ENCODE peak calls at places on chromosome X, in seven cellular contexts. One of them, this sample, is unnamed. For H3K4me1, the result is how much of the 10 kb centered on the place peaks cover.

GRCh38 chrX:129642641-129643040 is 12.1 kb downstream of the APLN start:
- DNase-seq in A549: no peak
- DNase-seq in upper lobe of right lung: no peak
- DNase-seq in fibroblast of lung: peak
- DNase-seq in right atrium auricular region: no peak
- DNase-seq in ovary: no peak
- DNase-seq in PC-3: no peak
- DNase-seq in this sample: peak

GRCh38 chrX:16585486-16586370 is 64.2 kb upstream of the S100G start:
- DNase-seq in A549: no peak
- DNase-seq in upper lobe of right lung: no peak
- DNase-seq in fibroblast of lung: peak
- DNase-seq in right atrium auricular region: no peak
- DNase-seq in ovary: no peak
- DNase-seq in PC-3: peak
- DNase-seq in this sample: no peak

GRCh38 chrX:129039176-129039575 is 484.1 kb downstream of the SMARCA1 start:
- DNase-seq in A549: no peak
- DNase-seq in upper lobe of right lung: no peak
- DNase-seq in fibroblast of lung: no peak
- DNase-seq in right atrium auricular region: no peak
- DNase-seq in ovary: no peak
- DNase-seq in PC-3: no peak
- DNase-seq in this sample: no peak

GRCh38 chrX:8960809-8961413 is 73.0 kb downstream of the FAM9B start:
- DNase-seq in A549: no peak
- DNase-seq in upper lobe of right lung: no peak
- DNase-seq in fibroblast of lung: peak
- DNase-seq in right atrium auricular region: no peak
- DNase-seq in ovary: no peak
- DNase-seq in PC-3: no peak
- DNase-seq in this sample: peak

GRCh38 chrX:112714357-112714918 is 34.7 kb upstream of the LHFPL1 start:
- DNase-seq in A549: no peak
- DNase-seq in upper lobe of right lung: no peak
- DNase-seq in fibroblast of lung: peak
- DNase-seq in right atrium auricular region: no peak
- DNase-seq in ovary: no peak
- DNase-seq in PC-3: no peak
- DNase-seq in this sample: no peak

GRCh38 chrX:101764538-101764937 is 104.9 kb upstream of the ARMCX2 start:
- DNase-seq in A549: no peak
- DNase-seq in upper lobe of right lung: no peak
- DNase-seq in fibroblast of lung: peak
- DNase-seq in right atrium auricular region: no peak
- DNase-seq in ovary: no peak
- DNase-seq in PC-3: no peak
- DNase-seq in this sample: no peak

GRCh38 chrX:64456828-64457227 is 61.6 kb upstream of the MTMR8 start:
- DNase-seq in A549: no peak
- DNase-seq in upper lobe of right lung: no peak
- DNase-seq in fibroblast of lung: no peak
- DNase-seq in right atrium auricular region: no peak
- DNase-seq in ovary: no peak
- DNase-seq in PC-3: no peak
- DNase-seq in this sample: no peak

GRCh38 chrX:1554469-1555210 is 17.7 kb upstream of the P2RY8 start:
- DNase-seq in A549: no peak
- DNase-seq in upper lobe of right lung: peak
- DNase-seq in fibroblast of lung: no peak
- DNase-seq in right atrium auricular region: peak
- DNase-seq in ovary: no peak
- DNase-seq in PC-3: no peak
- DNase-seq in this sample: no peak

GRCh38 chrX:38409289-38409688 is 56.9 kb downstream of the OTC start:
- DNase-seq in A549: no peak
- DNase-seq in upper lobe of right lung: no peak
- DNase-seq in fibroblast of lung: no peak
- DNase-seq in right atrium auricular region: no peak
- DNase-seq in ovary: no peak
- DNase-seq in PC-3: no peak
- DNase-seq in this sample: no peak

GRCh38 chrX:65971151-65971550 is 68.7 kb downstream of the VSIG4 start:
- DNase-seq in A549: no peak
- DNase-seq in upper lobe of right lung: no peak
- DNase-seq in fibroblast of lung: no peak
- DNase-seq in right atrium auricular region: no peak
- DNase-seq in ovary: no peak
- DNase-seq in PC-3: no peak
- DNase-seq in this sample: no peak

GRCh38 chrX:28177202-28177601 is 196.0 kb upstream of the DCAF8L1 start:
- DNase-seq in A549: peak
- DNase-seq in upper lobe of right lung: no peak
- DNase-seq in fibroblast of lung: no peak
- DNase-seq in right atrium auricular region: no peak
- DNase-seq in ovary: no peak
- DNase-seq in PC-3: peak
- DNase-seq in this sample: no peak

GRCh38 chrX:27354021-27354420 is 109.1 kb downstream of the PPP4R3C start:
- DNase-seq in A549: no peak
- DNase-seq in upper lobe of right lung: no peak
- DNase-seq in fibroblast of lung: no peak
- DNase-seq in right atrium auricular region: no peak
- DNase-seq in ovary: no peak
- DNase-seq in PC-3: no peak
- DNase-seq in this sample: no peak

GRCh38 chrX:125205918-125206665 is 113.6 kb upstream of the TEX13C start:
- DNase-seq in A549: peak
- DNase-seq in upper lobe of right lung: no peak
- DNase-seq in fibroblast of lung: no peak
- DNase-seq in right atrium auricular region: no peak
- DNase-seq in ovary: no peak
- DNase-seq in PC-3: peak
- DNase-seq in this sample: no peak

GRCh38 chrX:45750639-45751038 is 550.0 kb upstream of the DIPK2B start:
- DNase-seq in A549: no peak
- DNase-seq in upper lobe of right lung: no peak
- DNase-seq in fibroblast of lung: peak
- DNase-seq in right atrium auricular region: no peak
- DNase-seq in ovary: no peak
- DNase-seq in PC-3: no peak
- DNase-seq in this sample: no peak

GRCh38 chrX:45751156-45751555 is 550.5 kb upstream of the DIPK2B start:
- DNase-seq in A549: no peak
- DNase-seq in upper lobe of right lung: no peak
- DNase-seq in fibroblast of lung: no peak
- DNase-seq in right atrium auricular region: no peak
- DNase-seq in ovary: no peak
- DNase-seq in PC-3: no peak
- DNase-seq in this sample: no peak

GRCh38 chrX:45749375-45749774 is 548.7 kb upstream of the DIPK2B start:
- DNase-seq in A549: no peak
- DNase-seq in upper lobe of right lung: no peak
- DNase-seq in fibroblast of lung: no peak
- DNase-seq in right atrium auricular region: no peak
- DNase-seq in ovary: no peak
- DNase-seq in PC-3: peak
- DNase-seq in this sample: no peak

GRCh38 chrX:45747905-45748304 is 547.2 kb upstream of the DIPK2B start:
- DNase-seq in A549: no peak
- DNase-seq in upper lobe of right lung: no peak
- DNase-seq in fibroblast of lung: peak
- DNase-seq in right atrium auricular region: no peak
- DNase-seq in ovary: no peak
- DNase-seq in PC-3: peak
- DNase-seq in this sample: no peak

GRCh38 chrX:45748443-45748842 is 547.8 kb upstream of the DIPK2B start:
- DNase-seq in A549: no peak
- DNase-seq in upper lobe of right lung: no peak
- DNase-seq in fibroblast of lung: peak
- DNase-seq in right atrium auricular region: no peak
- DNase-seq in ovary: no peak
- DNase-seq in PC-3: peak
- DNase-seq in this sample: no peak
- H3K27ac ChIP-seq in A549: peak
- H3K27ac ChIP-seq in upper lobe of right lung: peak
- H3K27ac ChIP-seq in fibroblast of lung: no peak
- H3K27ac ChIP-seq in right atrium auricular region: no peak
- H3K27ac ChIP-seq in ovary: no peak
- H3K27ac ChIP-seq in PC-3: peak
- H3K27ac ChIP-seq in this sample: no peak

GRCh38 chrX:131617182-131617581 is 73.3 kb downstream of the OR13H1 start:
- DNase-seq in A549: no peak
- DNase-seq in upper lobe of right lung: no peak
- DNase-seq in fibroblast of lung: peak
- DNase-seq in right atrium auricular region: no peak
- DNase-seq in ovary: no peak
- DNase-seq in PC-3: peak
- DNase-seq in this sample: no peak
- TF ChIP-seq CTCF in A549: no peak
- TF ChIP-seq CTCF in upper lobe of right lung: no peak
- TF ChIP-seq CTCF in fibroblast of lung: no peak
- TF ChIP-seq CTCF in right atrium auricular region: no peak
- TF ChIP-seq CTCF in ovary: no peak
- TF ChIP-seq CTCF in PC-3: no peak
- TF ChIP-seq CTCF in this sample: no peak

DNA sequence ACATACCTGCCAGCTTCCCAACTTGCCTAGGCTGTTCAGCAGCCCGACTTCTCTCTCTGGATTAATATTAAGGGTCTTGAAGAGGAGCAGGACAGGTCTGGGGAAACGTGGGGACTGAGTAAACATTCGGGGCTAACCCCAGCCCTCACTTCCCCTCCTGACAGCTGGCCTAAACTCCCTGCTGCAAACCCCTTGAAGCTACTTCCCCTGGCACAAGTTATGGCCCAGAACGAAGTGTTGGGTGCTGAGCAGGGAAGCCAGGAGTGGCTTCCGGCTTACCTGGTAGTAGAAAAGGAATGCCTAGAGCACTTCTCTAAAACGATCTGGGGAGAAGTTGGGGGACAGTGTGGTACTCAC is 200.0 kb downstream of the BCOR start:
- DNase-seq in A549: no peak
- DNase-seq in upper lobe of right lung: no peak
- DNase-seq in fibroblast of lung: no peak
- DNase-seq in right atrium auricular region: no peak
- DNase-seq in ovary: no peak
- DNase-seq in PC-3: peak
- DNase-seq in this sample: no peak
- H3K4me1 ChIP-seq in A549: half or more
- H3K4me1 ChIP-seq in upper lobe of right lung: under half
- H3K4me1 ChIP-seq in fibroblast of lung: under half
- H3K4me1 ChIP-seq in right atrium auricular region: under half
- H3K4me1 ChIP-seq in ovary: under half
- H3K4me1 ChIP-seq in PC-3: half or more
- H3K4me1 ChIP-seq in this sample: under half

DNA sequence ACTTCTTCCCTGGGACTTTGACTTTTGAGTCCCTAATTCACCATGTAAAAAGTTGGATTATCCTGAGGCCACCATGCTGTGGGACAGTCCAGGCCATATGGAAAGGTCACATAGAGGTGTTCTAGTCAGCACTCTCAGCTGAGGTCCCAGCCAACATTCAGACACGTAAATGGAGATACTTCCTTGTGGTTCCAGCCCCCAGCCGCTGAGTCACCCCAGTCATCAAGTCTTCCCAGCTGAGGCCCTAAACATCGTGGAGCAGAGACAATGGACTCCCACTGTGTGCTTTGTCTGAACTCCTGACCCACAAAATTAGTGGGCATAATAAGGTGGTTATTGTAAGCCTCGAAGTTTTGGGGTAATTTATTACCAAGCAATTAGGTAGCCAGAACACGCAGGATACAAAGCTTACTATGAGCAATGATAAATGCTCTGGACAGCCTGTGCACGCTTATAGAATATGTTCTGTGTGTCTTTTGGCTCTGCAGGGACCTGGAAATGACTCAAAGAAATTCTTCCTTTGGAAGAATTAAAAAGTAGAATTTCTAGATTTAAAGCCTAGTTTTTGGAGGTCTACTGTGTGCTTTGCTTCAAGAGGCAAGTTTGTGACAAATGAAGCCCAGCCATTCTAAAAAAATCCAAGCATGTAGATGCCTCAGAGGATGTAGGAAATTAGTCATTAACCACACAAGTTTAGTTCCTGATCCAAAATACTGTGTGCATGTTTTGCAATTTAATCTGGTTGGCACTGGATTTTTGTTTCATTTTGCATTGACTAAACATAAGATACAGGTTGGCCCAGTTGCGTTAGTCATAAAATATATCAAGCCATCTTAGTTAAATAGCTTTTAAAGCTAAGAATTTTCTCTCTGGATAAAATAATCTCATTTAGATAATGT is 33.3 kb upstream of the SLC9A7 start:
- DNase-seq in A549: peak
- DNase-seq in upper lobe of right lung: no peak
- DNase-seq in fibroblast of lung: peak
- DNase-seq in right atrium auricular region: no peak
- DNase-seq in ovary: no peak
- DNase-seq in PC-3: peak
- DNase-seq in this sample: no peak
- H3K27ac ChIP-seq in A549: peak
- H3K27ac ChIP-seq in upper lobe of right lung: peak
- H3K27ac ChIP-seq in fibroblast of lung: peak
- H3K27ac ChIP-seq in right atrium auricular region: no peak
- H3K27ac ChIP-seq in ovary: no peak
- H3K27ac ChIP-seq in PC-3: peak
- H3K27ac ChIP-seq in this sample: no peak

DNA sequence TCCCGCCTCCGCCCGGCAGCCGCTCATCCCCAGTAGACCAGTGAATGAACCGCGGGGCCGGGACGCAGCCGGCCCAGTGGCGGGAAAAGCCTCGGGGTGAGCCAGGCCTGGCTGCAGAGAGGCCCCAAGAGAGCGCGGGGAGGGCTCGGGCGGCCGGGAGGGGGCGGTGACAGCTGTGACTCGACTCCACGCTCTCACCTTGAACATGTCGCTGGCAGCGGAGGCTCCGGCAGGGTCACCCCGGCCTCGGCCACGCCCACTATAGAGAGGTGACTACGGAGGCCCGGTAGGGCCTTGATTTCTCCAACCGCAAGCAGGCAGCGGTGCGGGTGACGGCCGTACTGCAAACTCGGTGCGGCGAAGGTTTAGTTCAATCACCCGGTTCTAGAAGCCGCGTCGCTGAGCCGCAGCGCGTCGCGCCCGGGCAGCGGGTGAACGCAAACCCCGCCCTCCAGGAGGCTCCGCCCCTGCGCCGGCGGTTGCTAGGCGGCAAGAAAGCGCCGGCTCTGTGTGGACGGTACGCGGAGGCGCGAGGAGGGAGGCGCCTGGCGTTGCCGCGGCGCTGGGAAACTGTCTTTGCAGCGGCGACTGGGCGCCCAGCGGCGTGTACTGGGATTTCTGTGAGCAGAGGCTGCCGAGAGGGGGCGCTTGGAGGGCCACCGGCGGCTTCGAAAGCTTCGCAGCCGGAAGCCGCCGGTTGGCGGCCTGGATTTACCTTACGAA is at the start of the genes APOO and CXorf58:
- DNase-seq in A549: peak
- DNase-seq in upper lobe of right lung: peak
- DNase-seq in fibroblast of lung: peak
- DNase-seq in right atrium auricular region: peak
- DNase-seq in ovary: peak
- DNase-seq in PC-3: peak
- DNase-seq in this sample: peak
- TF ChIP-seq CTCF in A549: peak
- TF ChIP-seq CTCF in upper lobe of right lung: peak
- TF ChIP-seq CTCF in fibroblast of lung: peak
- TF ChIP-seq CTCF in right atrium auricular region: peak
- TF ChIP-seq CTCF in ovary: peak
- TF ChIP-seq CTCF in PC-3: peak
- TF ChIP-seq CTCF in this sample: peak